ENCODE peak calls at places on chromosomes 13 and 19, in six cellular contexts. One of them, this sample, is unnamed.

GRCh38 chr19:40908981-40909380 is 26.9 kb upstream of the CYP2A7 start:
- DNase-seq in fibroblast of lung: no peak
- DNase-seq in SK-N-SH: no peak
- DNase-seq in neuronal stem cell: no peak
- DNase-seq in IMR-90: no peak
- DNase-seq in neural progenitor cell: no peak
- DNase-seq in this sample: no peak

GRCh38 chr13:63287926-63288325 is 1872.3 kb upstream of the PCDH20 start:
- DNase-seq in neuronal stem cell: no peak
- DNase-seq in IMR-90: no peak
- DNase-seq in SK-N-SH: no peak
- DNase-seq in neural progenitor cell: no peak
- DNase-seq in fibroblast of lung: peak
- DNase-seq in this sample: no peak

GRCh38 chr13:52454459-52454824 is 836 bp upstream of the CKAP2 start:
- DNase-seq in neural progenitor cell: peak
- DNase-seq in fibroblast of lung: peak
- DNase-seq in SK-N-SH: peak
- DNase-seq in IMR-90: peak
- DNase-seq in neuronal stem cell: no peak
- DNase-seq in this sample: peak

GRCh38 chr13:42064259-42064658 is 15.8 kb downstream of the DGKH start:
- DNase-seq in SK-N-SH: no peak
- DNase-seq in neural progenitor cell: no peak
- DNase-seq in neuronal stem cell: no peak
- DNase-seq in fibroblast of lung: peak
- DNase-seq in IMR-90: peak
- DNase-seq in this sample: no peak

GRCh38 chr19:53463263-53463662 is 4.3 kb upstream of the ZNF813 start:
- DNase-seq in fibroblast of lung: peak
- DNase-seq in neural progenitor cell: peak
- DNase-seq in neuronal stem cell: peak
- DNase-seq in SK-N-SH: peak
- DNase-seq in IMR-90: peak
- DNase-seq in this sample: peak

GRCh38 chr19:18306903-18307681 is 15.8 kb downstream of the LSM4 start:
- DNase-seq in IMR-90: no peak
- DNase-seq in fibroblast of lung: no peak
- DNase-seq in neural progenitor cell: no peak
- DNase-seq in neuronal stem cell: no peak
- DNase-seq in SK-N-SH: peak
- DNase-seq in this sample: no peak

GRCh38 chr19:39737929-39738328 is at the start of gene CLC:
- DNase-seq in neural progenitor cell: no peak
- DNase-seq in neuronal stem cell: no peak
- DNase-seq in SK-N-SH: no peak
- DNase-seq in IMR-90: no peak
- DNase-seq in fibroblast of lung: no peak
- DNase-seq in this sample: no peak

GRCh38 chr13:64130600-64130999 is 2715.0 kb upstream of the PCDH20 start:
- DNase-seq in SK-N-SH: no peak
- DNase-seq in IMR-90: no peak
- DNase-seq in fibroblast of lung: no peak
- DNase-seq in neural progenitor cell: no peak
- DNase-seq in neuronal stem cell: no peak
- DNase-seq in this sample: no peak

GRCh38 chr13:41071775-41072174 is 10.5 kb downstream of the WBP4 start:
- DNase-seq in IMR-90: no peak
- DNase-seq in neuronal stem cell: no peak
- DNase-seq in SK-N-SH: no peak
- DNase-seq in fibroblast of lung: no peak
- DNase-seq in neural progenitor cell: no peak
- DNase-seq in this sample: no peak

GRCh38 chr19:16340654-16341053 is 16.0 kb downstream of the KLF2 start:
- DNase-seq in SK-N-SH: no peak
- DNase-seq in neuronal stem cell: no peak
- DNase-seq in neural progenitor cell: no peak
- DNase-seq in IMR-90: no peak
- DNase-seq in fibroblast of lung: no peak
- DNase-seq in this sample: no peak

GRCh38 chr19:16345457-16345856 is 20.8 kb downstream of the KLF2 start:
- DNase-seq in neural progenitor cell: no peak
- DNase-seq in SK-N-SH: no peak
- DNase-seq in IMR-90: no peak
- DNase-seq in fibroblast of lung: no peak
- DNase-seq in neuronal stem cell: no peak
- DNase-seq in this sample: no peak

GRCh38 chr19:16342002-16342715 is 17.5 kb downstream of the KLF2 start:
- DNase-seq in SK-N-SH: no peak
- DNase-seq in neural progenitor cell: no peak
- DNase-seq in fibroblast of lung: peak
- DNase-seq in IMR-90: no peak
- DNase-seq in neuronal stem cell: no peak
- DNase-seq in this sample: no peak

GRCh38 chr19:16340092-16340491 is 15.5 kb downstream of the KLF2 start:
- DNase-seq in IMR-90: peak
- DNase-seq in neuronal stem cell: no peak
- DNase-seq in neural progenitor cell: no peak
- DNase-seq in fibroblast of lung: peak
- DNase-seq in SK-N-SH: no peak
- DNase-seq in this sample: no peak

DNA sequence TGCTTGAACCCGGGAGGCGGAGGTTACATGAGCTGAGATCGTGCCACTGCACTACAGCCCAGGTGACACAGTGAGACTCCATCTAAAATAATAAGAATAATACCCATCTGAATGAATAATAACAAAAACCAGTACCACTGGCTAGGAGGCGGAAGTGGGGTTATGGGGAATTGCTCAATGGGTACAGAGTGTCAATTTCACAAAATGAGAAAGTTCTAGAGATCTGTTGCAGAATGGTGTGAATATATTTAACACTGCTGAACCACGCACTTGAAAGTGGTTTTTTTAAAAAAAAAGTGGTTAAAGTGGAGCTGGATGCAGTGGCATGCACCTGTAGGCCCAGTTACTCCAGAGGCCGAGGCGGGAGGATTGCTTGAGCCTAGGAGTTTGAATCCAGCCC is 18.5 kb downstream of the KLF2 start:
- DNase-seq in neuronal stem cell: no peak
- DNase-seq in SK-N-SH: no peak
- DNase-seq in fibroblast of lung: no peak
- DNase-seq in IMR-90: no peak
- DNase-seq in neural progenitor cell: no peak
- DNase-seq in this sample: no peak
- H3K9ac ChIP-seq in neuronal stem cell: no peak
- H3K9ac ChIP-seq in SK-N-SH: no peak
- H3K9ac ChIP-seq in fibroblast of lung: no peak
- H3K9ac ChIP-seq in IMR-90: no peak
- H3K9ac ChIP-seq in neural progenitor cell: no peak
- H3K9ac ChIP-seq in this sample: no peak

GRCh38 chr19:14000691-14001365 is 5.3 kb downstream of the RFX1 start:
- DNase-seq in neural progenitor cell: no peak
- DNase-seq in SK-N-SH: no peak
- DNase-seq in fibroblast of lung: no peak
- DNase-seq in IMR-90: no peak
- DNase-seq in neuronal stem cell: no peak
- DNase-seq in this sample: no peak
- H3K27ac ChIP-seq in neural progenitor cell: no peak
- H3K27ac ChIP-seq in SK-N-SH: no peak
- H3K27ac ChIP-seq in fibroblast of lung: no peak
- H3K27ac ChIP-seq in IMR-90: no peak
- H3K27ac ChIP-seq in neuronal stem cell: no peak
- H3K27ac ChIP-seq in this sample: no peak

DNA sequence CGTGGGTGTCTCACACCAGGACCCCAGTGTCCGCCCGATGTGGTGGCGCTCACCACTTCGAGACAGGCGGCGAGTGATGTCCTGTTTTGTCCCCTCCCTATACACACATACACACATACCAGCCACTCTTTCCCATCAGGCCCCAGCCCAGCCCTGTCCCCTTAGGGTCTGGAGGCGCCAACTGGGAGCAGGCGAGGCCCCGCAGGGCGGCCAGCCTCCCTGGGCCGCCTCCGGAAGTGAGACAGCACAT is 38.1 kb upstream of the NANOS3 start:
- DNase-seq in SK-N-SH: peak
- DNase-seq in neuronal stem cell: no peak
- DNase-seq in fibroblast of lung: no peak
- DNase-seq in neural progenitor cell: no peak
- DNase-seq in IMR-90: no peak
- DNase-seq in this sample: no peak
- H3K9ac ChIP-seq in SK-N-SH: peak
- H3K9ac ChIP-seq in neuronal stem cell: no peak
- H3K9ac ChIP-seq in fibroblast of lung: peak
- H3K9ac ChIP-seq in neural progenitor cell: no peak
- H3K9ac ChIP-seq in IMR-90: peak
- H3K9ac ChIP-seq in this sample: peak

GRCh38 chr19:49084206-49085019 is 838 bp upstream of the SNRNP70 start:
- DNase-seq in neural progenitor cell: no peak
- DNase-seq in neuronal stem cell: no peak
- DNase-seq in SK-N-SH: no peak
- DNase-seq in fibroblast of lung: no peak
- DNase-seq in IMR-90: no peak
- DNase-seq in this sample: peak
- H3K27ac ChIP-seq in neural progenitor cell: no peak
- H3K27ac ChIP-seq in neuronal stem cell: peak
- H3K27ac ChIP-seq in SK-N-SH: peak
- H3K27ac ChIP-seq in fibroblast of lung: peak
- H3K27ac ChIP-seq in IMR-90: peak
- H3K27ac ChIP-seq in this sample: peak

DNA sequence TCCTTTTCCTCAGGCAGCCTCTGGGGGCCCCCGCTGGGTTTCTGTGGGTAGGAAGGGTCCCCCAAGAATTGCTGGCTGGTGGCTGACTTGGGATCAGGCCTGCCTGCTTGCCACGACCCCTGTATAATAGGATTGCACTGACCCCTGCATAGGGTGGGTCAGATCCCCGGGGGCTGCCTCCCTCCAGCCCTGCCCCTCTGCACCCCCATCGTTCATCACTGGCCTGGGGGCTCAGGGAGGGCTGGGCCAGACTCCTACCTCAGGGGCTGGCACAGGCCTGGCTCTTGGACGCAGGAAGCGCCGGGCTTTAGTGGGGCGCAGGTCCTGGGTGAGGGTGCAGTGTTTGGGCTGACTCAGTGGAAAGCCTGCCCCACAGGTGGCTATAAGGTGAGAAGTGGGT is 10.6 kb downstream of the NDUFB7 start:
- DNase-seq in neural progenitor cell: no peak
- DNase-seq in IMR-90: no peak
- DNase-seq in fibroblast of lung: no peak
- DNase-seq in SK-N-SH: peak
- DNase-seq in neuronal stem cell: no peak
- DNase-seq in this sample: no peak
- H3K9ac ChIP-seq in neural progenitor cell: peak
- H3K9ac ChIP-seq in IMR-90: no peak
- H3K9ac ChIP-seq in fibroblast of lung: peak
- H3K9ac ChIP-seq in SK-N-SH: no peak
- H3K9ac ChIP-seq in neuronal stem cell: peak
- H3K9ac ChIP-seq in this sample: no peak

GRCh38 chr13:110524484-110525254 is 36.9 kb downstream of the RAB20 start:
- DNase-seq in neuronal stem cell: no peak
- DNase-seq in IMR-90: no peak
- DNase-seq in fibroblast of lung: no peak
- DNase-seq in neural progenitor cell: no peak
- DNase-seq in SK-N-SH: peak
- DNase-seq in this sample: peak
- H3K27ac ChIP-seq in neuronal stem cell: no peak
- H3K27ac ChIP-seq in IMR-90: no peak
- H3K27ac ChIP-seq in fibroblast of lung: no peak
- H3K27ac ChIP-seq in neural progenitor cell: no peak
- H3K27ac ChIP-seq in SK-N-SH: no peak
- H3K27ac ChIP-seq in this sample: peak

GRCh38 chr19:6084821-6085220 is 25.5 kb downstream of the RFX2 start:
- DNase-seq in IMR-90: no peak
- DNase-seq in neuronal stem cell: no peak
- DNase-seq in SK-N-SH: no peak
- DNase-seq in fibroblast of lung: no peak
- DNase-seq in neural progenitor cell: no peak
- DNase-seq in this sample: no peak

GRCh38 chr19:6090634-6091033 is 19.7 kb downstream of the RFX2 start:
- DNase-seq in fibroblast of lung: no peak
- DNase-seq in neural progenitor cell: no peak
- DNase-seq in SK-N-SH: no peak
- DNase-seq in IMR-90: no peak
- DNase-seq in neuronal stem cell: no peak
- DNase-seq in this sample: no peak

GRCh38 chr19:6088677-6089063 is 21.6 kb downstream of the RFX2 start:
- DNase-seq in IMR-90: peak
- DNase-seq in SK-N-SH: no peak
- DNase-seq in neuronal stem cell: no peak
- DNase-seq in fibroblast of lung: peak
- DNase-seq in neural progenitor cell: no peak
- DNase-seq in this sample: no peak

GRCh38 chr19:6086081-6086858 is 24.0 kb downstream of the RFX2 start:
- DNase-seq in fibroblast of lung: peak
- DNase-seq in neuronal stem cell: no peak
- DNase-seq in neural progenitor cell: no peak
- DNase-seq in IMR-90: peak
- DNase-seq in SK-N-SH: no peak
- DNase-seq in this sample: no peak

DNA sequence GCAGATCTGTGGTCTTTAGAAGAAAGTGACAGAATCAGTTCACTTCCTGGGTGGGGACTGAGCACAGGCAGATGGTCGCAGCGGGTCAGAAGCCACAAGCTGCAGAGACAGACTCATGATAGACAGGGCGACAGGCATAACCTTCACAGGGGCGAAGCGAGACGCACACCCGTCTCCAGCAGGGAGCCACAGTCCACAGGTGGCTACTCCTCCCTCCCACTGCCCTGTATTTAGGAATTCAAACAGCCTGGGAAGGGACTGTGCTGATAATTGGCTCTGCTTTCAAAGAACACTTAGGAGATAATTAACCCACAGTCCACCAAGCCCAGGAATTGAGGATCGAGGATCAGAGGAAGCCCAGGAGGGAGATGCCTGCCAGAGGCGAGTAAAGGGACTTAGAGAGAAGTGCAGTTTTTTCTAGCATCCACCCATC is 23.2 kb downstream of the RFX2 start:
- DNase-seq in neural progenitor cell: peak
- DNase-seq in IMR-90: no peak
- DNase-seq in fibroblast of lung: no peak
- DNase-seq in SK-N-SH: peak
- DNase-seq in neuronal stem cell: peak
- DNase-seq in this sample: peak
- H3K9ac ChIP-seq in neural progenitor cell: no peak
- H3K9ac ChIP-seq in IMR-90: peak
- H3K9ac ChIP-seq in fibroblast of lung: no peak
- H3K9ac ChIP-seq in SK-N-SH: peak
- H3K9ac ChIP-seq in neuronal stem cell: no peak
- H3K9ac ChIP-seq in this sample: peak